ENCODE peak calls at places on chromosomes 16 and 17, in ten cellular contexts. H, S, F, W, G, A, U, D, J and N are unnamed samples.
A peak's percentile ranks its signal among the peaks of the same experiment; 100 is the strongest.

GRCh38 chr17:6577686-6578263 is 21.4 kb upstream of the PITPNM3 start:
- DNase-seq in A (peak; percentile 82), D (peak; percentile 63), G (no peak), S (no peak), J (no peak), W (no peak), F (peak; percentile 65), H (no peak), U (no peak), N (no peak)

GRCh38 chr17:63387941-63388340 is 58.2 kb downstream of the CYB561 start:
- DNase-seq in J (no peak), S (no peak), H (no peak), G (no peak), D (no peak), W (no peak), F (no peak), A (no peak), U (no peak), N (no peak)

GRCh38 chr16:22232277-22233049 is 26.4 kb downstream of the EEF2K start:
- DNase-seq in S (peak; percentile 76), G (no peak), U (no peak), W (no peak), H (no peak), D (peak; percentile 89), J (no peak), A (peak; percentile 98), F (peak; percentile 92), N (peak; percentile 90)

GRCh38 chr17:31148205-31148604 is 53.4 kb downstream of the NF1 start:
- DNase-seq in A (no peak), U (no peak), H (no peak), J (no peak), S (no peak), D (no peak), F (no peak), G (no peak), W (no peak), N (no peak)

GRCh38 chr17:2755941-2756724 is 6.7 kb upstream of the CCDC92B start:
- DNase-seq in U (no peak), G (no peak), H (no peak), D (no peak), A (no peak), S (no peak), W (peak; percentile 74), J (no peak), F (no peak), N (no peak)

GRCh38 chr17:33684714-33685113 is 391.6 kb upstream of the ASIC2 start:
- DNase-seq in U (no peak), W (no peak), A (no peak), F (no peak), G (no peak), S (no peak), J (no peak), D (no peak), H (no peak), N (no peak)

GRCh38 chr17:37608369-37609169 is 649 bp downstream of the SYNRG start:
- DNase-seq in H (no peak), J (no peak), F (no peak), U (no peak), A (peak; percentile 38), W (peak; percentile 85), G (no peak), S (no peak), D (peak; percentile 2), N (peak; percentile 26)

GRCh38 chr16:49620158-49620867 is 235.6 kb downstream of the ZNF423 start:
- DNase-seq in A (peak; percentile 29), G (no peak), D (peak; percentile 33), H (peak; percentile 84), F (no peak), W (peak; percentile 77), S (no peak), U (peak; percentile 92), J (peak; percentile 96), N (peak; percentile 72)

GRCh38 chr17:7548585-7549400 is at the start of gene TNFSF12:
- DNase-seq in H (peak; percentile 79), A (peak; percentile 73), J (peak; percentile 84), W (peak; percentile 58), S (peak; percentile 84), U (peak; percentile 76), G (no peak), F (peak; percentile 48), D (peak; percentile 31), N (peak; percentile 55)

GRCh38 chr17:68501074-68501473 is 11.2 kb upstream of the PRKAR1A start:
- DNase-seq in D (no peak), S (no peak), F (no peak), W (no peak), U (no peak), H (no peak), G (no peak), A (no peak), J (no peak), N (no peak)

GRCh38 chr16:8417145-8417544 is 173.2 kb downstream of the TMEM114 start:
- DNase-seq in G (no peak), A (no peak), F (no peak), S (no peak), U (no peak), D (no peak), W (no peak), H (no peak), J (no peak), N (no peak)

GRCh38 chr16:30065112-30065942 is at the start of gene ALDOA:
- DNase-seq in W (peak; percentile 99), F (peak; percentile 100), H (peak; percentile 99), U (peak; percentile 98), G (peak; percentile 83), D (peak; percentile 95), S (peak; percentile 99), A (peak; percentile 99), J (peak; percentile 99), N (peak; percentile 98)

GRCh38 chr16:14455577-14455976 is 174.5 kb downstream of the PARN start:
- DNase-seq in S (no peak), D (peak; percentile 73), A (no peak), H (no peak), W (peak; percentile 53), G (no peak), F (no peak), U (no peak), J (no peak), N (no peak)

GRCh38 chr17:17121162-17121561 is 78.9 kb downstream of the MPRIP start:
- DNase-seq in J (no peak), U (no peak), D (no peak), F (no peak), A (peak; percentile 40), G (no peak), S (no peak), H (no peak), W (no peak), N (no peak)

GRCh38 chr16:528111-529011 is 849 bp downstream of the CAPN15 start:
- DNase-seq in F (peak; percentile 72), G (no peak), J (no peak), A (peak; percentile 85), W (peak; percentile 57), U (peak; percentile 73), S (no peak), D (peak; percentile 39), H (no peak), N (peak; percentile 66)

GRCh38 chr16:66678314-66678713 is 18.2 kb downstream of the CMTM4 start:
- DNase-seq in A (no peak), W (no peak), S (no peak), H (no peak), D (no peak), U (no peak), G (no peak), J (no peak), F (no peak), N (no peak)

GRCh38 chr16:68446941-68447675 is 1.2 kb downstream of the SMPD3 start:
- DNase-seq in W (no peak), H (no peak), D (no peak), F (no peak), U (peak; percentile 38), A (no peak), J (no peak), S (no peak), G (no peak), N (no peak)

GRCh38 chr17:34865696-34866095 is 95.6 kb downstream of the CCT6B start:
- DNase-seq in F (no peak), S (no peak), D (no peak), A (no peak), W (no peak), G (no peak), J (no peak), H (no peak), U (no peak), N (no peak)

GRCh38 chr16:80976946-80977345 is 29.7 kb downstream of the CMC2 start:
- DNase-seq in A (no peak), G (no peak), H (no peak), S (no peak), U (no peak), D (no peak), J (no peak), W (no peak), F (no peak), N (no peak)
- H3K27ac ChIP-seq in A (no peak overlapping the region), G (no peak overlapping the region), H (no peak overlapping the region), S (no peak overlapping the region), U (no peak overlapping the region), D (no peak overlapping the region), J (no peak overlapping the region), W (no peak overlapping the region), F (no peak overlapping the region), N (no peak overlapping the region)

DNA sequence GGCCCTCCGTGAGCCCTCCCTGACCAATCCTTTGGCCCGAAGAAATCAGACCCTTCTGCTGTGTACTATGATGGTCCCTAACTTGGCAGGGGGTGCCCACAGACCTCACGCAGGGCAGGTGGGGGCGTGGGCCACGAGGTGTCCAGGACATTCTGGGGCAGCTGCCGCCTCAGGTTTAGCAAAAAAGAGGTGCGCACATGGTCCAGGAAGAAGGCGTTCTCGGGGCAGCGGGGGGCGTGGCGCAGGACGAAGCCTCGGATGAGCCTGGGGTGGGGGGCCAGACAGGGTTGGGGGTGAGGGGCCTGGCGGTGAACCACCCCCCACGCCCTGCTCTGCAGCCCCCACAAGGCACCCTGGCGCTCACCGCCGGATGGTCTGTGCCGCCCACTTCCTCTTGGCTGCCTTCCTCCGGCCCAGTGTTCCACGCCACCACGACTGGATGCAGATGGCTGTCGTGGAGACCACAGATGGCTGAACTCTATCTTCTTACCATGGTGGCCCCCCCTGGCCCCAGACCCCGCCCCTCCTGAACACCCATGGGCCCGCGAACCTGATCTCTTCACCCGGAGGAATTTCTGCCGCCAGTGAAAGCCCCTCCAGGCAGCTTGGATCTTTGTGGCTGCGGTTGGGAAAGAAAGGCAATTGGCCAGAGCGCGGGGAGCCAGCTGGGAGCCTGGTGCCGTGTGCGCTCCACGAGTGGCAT is 14.2 kb upstream of the CRK start:
- DNase-seq in W (no peak), S (no peak), F (no peak), D (no peak), J (no peak), U (no peak), H (no peak), G (no peak), A (no peak), N (no peak)
- H3K27ac ChIP-seq in W (no peak overlapping the region), S (no peak overlapping the region), F (no peak overlapping the region), D (no peak overlapping the region), J (peak overlapping the region; percentile 2), U (no peak overlapping the region), H (no peak overlapping the region), G (no peak overlapping the region), A (no peak overlapping the region), N (no peak overlapping the region)

GRCh38 chr16:2270070-2270462 is 2.1 kb upstream of the RNPS1 start:
- DNase-seq in G (no peak), U (no peak), A (no peak), J (no peak), S (no peak), H (no peak), F (no peak), D (no peak), W (no peak), N (no peak)
- H3K27ac ChIP-seq in G (no peak overlapping the region), U (no peak overlapping the region), A (no peak overlapping the region), J (no peak overlapping the region), S (no peak overlapping the region), H (no peak overlapping the region), F (no peak overlapping the region), D (no peak overlapping the region), W (no peak overlapping the region), N (no peak overlapping the region)

GRCh38 chr16:65002265-65002664 is 119.6 kb downstream of the CDH11 start:
- DNase-seq in D (no peak), H (no peak), U (no peak), F (no peak), G (no peak), J (no peak), A (no peak), S (no peak), W (no peak), N (no peak)
- H3K27ac ChIP-seq in D (no peak overlapping the region), H (no peak overlapping the region), U (no peak overlapping the region), F (no peak overlapping the region), G (no peak overlapping the region), J (no peak overlapping the region), A (no peak overlapping the region), S (no peak overlapping the region), W (no peak overlapping the region), N (no peak overlapping the region)